ENCODE peak calls at places on chromosomes 11 and 22, in eight cellular contexts. O is upper lobe of left lung, H is astrocyte of the spinal cord, G is psoas muscle, K is HAP-1, A is OCI-LY7, N is tibial artery, M is transverse colon. Q is an unnamed sample.

GRCh38 chr22:29251265-29251664 is 16.5 kb downstream of the RHBDD3 start:
- DNase-seq in O (no peak), H (no peak), G (no peak), K (no peak), A (no peak), N (peak), M (no peak), Q (no peak)

GRCh38 chr22:36413022-36413770 is 25.4 kb upstream of the MYH9 start:
- DNase-seq in O (no peak), H (no peak), G (no peak), K (no peak), A (no peak), N (no peak), M (no peak), Q (peak)

GRCh38 chr11:1335811-1336761 is 26.7 kb upstream of the TOLLIP start:
- DNase-seq in O (peak), H (peak), G (peak), K (peak), A (peak), N (peak), M (peak), Q (peak)

GRCh38 chr11:75342231-75342918 is 9.1 kb downstream of the ARRB1 start:
- DNase-seq in O (no peak), H (no peak), G (no peak), K (no peak), A (no peak), N (no peak), M (no peak), Q (no peak)

GRCh38 chr11:116137753-116138152 is 633.5 kb upstream of the CADM1 start:
- DNase-seq in O (no peak), H (no peak), G (no peak), K (peak), A (no peak), N (no peak), M (no peak), Q (no peak)

GRCh38 chr11:20522536-20522935 is 76.9 kb upstream of the SLC6A5 start:
- DNase-seq in O (no peak), H (no peak), G (no peak), K (no peak), A (no peak), N (no peak), M (no peak), Q (no peak)

GRCh38 chr22:50320116-50320515 is 6.7 kb downstream of the DENND6B start:
- DNase-seq in O (no peak), H (no peak), G (no peak), K (no peak), A (no peak), N (no peak), M (no peak), Q (no peak)

GRCh38 chr11:27649800-27650199 is 50.5 kb downstream of the BDNF start:
- DNase-seq in O (no peak), H (no peak), G (no peak), K (no peak), A (no peak), N (no peak), M (no peak), Q (no peak)

GRCh38 chr11:69541501-69542313 is 60.2 kb downstream of the LINC01488 start:
- DNase-seq in O (no peak), H (no peak), G (no peak), K (no peak), A (no peak), N (no peak), M (no peak), Q (peak)

DNA sequence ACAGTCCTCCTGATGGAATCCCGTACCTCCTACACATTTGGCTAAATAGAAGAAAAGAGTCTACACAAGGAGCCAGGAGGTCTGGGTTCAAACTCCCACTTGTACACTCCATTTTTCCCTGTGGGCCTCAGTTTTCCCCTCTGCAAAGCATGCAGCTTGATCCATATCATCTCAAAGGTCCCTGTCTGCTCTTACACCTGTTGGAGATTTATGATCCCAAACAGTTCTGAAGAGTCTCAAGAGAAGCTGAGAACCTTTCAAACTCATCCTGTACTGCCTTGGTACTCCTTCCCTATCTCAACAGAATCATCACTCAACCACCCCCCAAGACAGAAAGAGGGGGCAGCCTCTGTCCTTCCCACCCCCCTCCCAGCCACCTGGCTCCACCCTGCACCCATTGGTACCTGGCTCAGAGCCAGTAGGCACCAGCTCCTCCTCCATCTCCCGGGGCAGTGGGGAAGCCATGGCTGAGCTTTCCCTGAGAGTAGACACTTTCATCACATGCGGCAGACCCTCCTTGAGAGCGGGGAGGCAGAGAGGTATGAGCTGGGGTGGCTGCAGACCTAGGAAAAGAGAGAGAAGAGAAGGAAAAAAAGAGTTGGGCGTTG is 3.3 kb downstream of the TNKS1BP1 start:
- DNase-seq in O (no peak), H (no peak), G (no peak), K (no peak), A (no peak), N (no peak), M (no peak), Q (peak)
- H3K4me3 ChIP-seq in O (peak), H (peak), G (peak), K (no peak), A (no peak), N (peak), M (peak), Q (peak)

DNA sequence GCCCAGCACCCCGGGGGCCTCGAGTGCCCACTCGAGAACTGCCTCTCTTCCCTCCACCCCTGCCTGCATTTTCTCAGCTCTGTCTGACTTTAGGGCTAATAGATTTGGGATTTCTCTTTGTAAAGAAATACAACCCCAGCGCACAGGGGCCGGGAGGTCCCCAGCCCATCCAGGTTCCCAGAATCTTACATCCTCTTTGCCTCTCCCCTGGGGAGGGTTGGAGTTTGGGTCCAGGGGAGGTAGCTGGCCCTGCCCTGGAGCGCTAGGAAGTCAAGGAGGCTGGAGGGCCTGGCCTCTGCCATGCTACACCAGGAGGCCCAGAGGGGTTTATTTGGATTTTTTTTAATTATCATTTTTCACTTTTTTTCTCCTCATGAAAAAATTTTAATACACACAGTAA is 65.7 kb upstream of the LMO1 start:
- DNase-seq in O (no peak), H (no peak), G (no peak), K (no peak), A (no peak), N (no peak), M (no peak), Q (no peak)
- H3K4me3 ChIP-seq in O (no peak), H (no peak), G (peak), K (no peak), A (no peak), N (no peak), M (no peak), Q (no peak)

GRCh38 chr11:128827494-128827893 is 39.6 kb downstream of the KCNJ1 start:
- DNase-seq in O (no peak), H (no peak), G (no peak), K (no peak), A (no peak), N (no peak), M (no peak), Q (no peak)

GRCh38 chr11:128823751-128824150 is 43.3 kb downstream of the KCNJ1 start:
- DNase-seq in O (peak), H (no peak), G (no peak), K (no peak), A (no peak), N (no peak), M (no peak), Q (no peak)

GRCh38 chr11:128828350-128828749 is 38.7 kb downstream of the KCNJ1 start:
- DNase-seq in O (no peak), H (no peak), G (no peak), K (no peak), A (no peak), N (no peak), M (no peak), Q (no peak)

GRCh38 chr11:128825050-128825806 is 41.9 kb downstream of the KCNJ1 start:
- DNase-seq in O (peak), H (no peak), G (no peak), K (no peak), A (no peak), N (no peak), M (no peak), Q (no peak)

GRCh38 chr11:128824199-128825049 is 42.7 kb downstream of the KCNJ1 start:
- DNase-seq in O (peak), H (peak), G (no peak), K (no peak), A (no peak), N (no peak), M (no peak), Q (no peak)
- H3K4me3 ChIP-seq in O (no peak), H (peak), G (peak), K (no peak), A (no peak), N (peak), M (no peak), Q (no peak)

GRCh38 chr11:48169706-48170105 is 46.9 kb upstream of the OR4B1 start:
- DNase-seq in O (no peak), H (no peak), G (no peak), K (no peak), A (no peak), N (no peak), M (no peak), Q (peak)
- H3K4me3 ChIP-seq in O (no peak), H (no peak), G (no peak), K (no peak), A (no peak), N (no peak), M (no peak), Q (no peak)

DNA sequence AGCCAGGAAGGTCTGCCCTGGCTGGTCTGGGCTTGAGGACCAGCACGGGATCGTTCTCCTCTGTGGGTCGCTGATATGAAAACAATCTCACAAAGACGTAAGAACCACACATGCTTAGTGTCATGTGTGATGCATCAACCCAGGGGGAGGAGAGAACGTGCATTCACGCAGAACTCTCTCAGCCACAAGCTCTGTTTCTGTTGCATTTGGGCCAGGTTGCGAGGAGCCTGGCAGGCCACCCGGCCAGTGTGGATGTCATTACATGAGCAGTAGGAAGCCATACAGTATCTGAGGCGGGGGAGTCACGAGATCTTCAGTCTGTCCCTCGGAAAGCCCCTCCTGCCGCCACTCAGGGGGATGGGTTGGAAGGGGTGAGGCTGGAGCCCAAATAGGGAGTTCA is 53.1 kb upstream of the KCNQ1OT1 start:
- DNase-seq in O (no peak), H (peak), G (no peak), K (no peak), A (no peak), N (peak), M (peak), Q (no peak)
- H3K4me3 ChIP-seq in O (no peak), H (no peak), G (no peak), K (no peak), A (no peak), N (no peak), M (no peak), Q (no peak)

GRCh38 chr11:65419773-65420481 is 2.7 kb upstream of the NEAT1 start:
- DNase-seq in O (peak), H (peak), G (peak), K (peak), A (peak), N (peak), M (peak), Q (peak)

GRCh38 chr11:65420506-65421203 is 1.9 kb upstream of the NEAT1 start:
- DNase-seq in O (no peak), H (peak), G (no peak), K (no peak), A (no peak), N (no peak), M (peak), Q (no peak)

GRCh38 chr11:65418681-65419459 is 3.7 kb upstream of the NEAT1 start:
- DNase-seq in O (peak), H (peak), G (peak), K (peak), A (peak), N (peak), M (peak), Q (peak)

GRCh38 chr11:65418431-65418680 is 4.2 kb upstream of the NEAT1 start:
- DNase-seq in O (no peak), H (no peak), G (no peak), K (no peak), A (no peak), N (no peak), M (no peak), Q (peak)

DNA sequence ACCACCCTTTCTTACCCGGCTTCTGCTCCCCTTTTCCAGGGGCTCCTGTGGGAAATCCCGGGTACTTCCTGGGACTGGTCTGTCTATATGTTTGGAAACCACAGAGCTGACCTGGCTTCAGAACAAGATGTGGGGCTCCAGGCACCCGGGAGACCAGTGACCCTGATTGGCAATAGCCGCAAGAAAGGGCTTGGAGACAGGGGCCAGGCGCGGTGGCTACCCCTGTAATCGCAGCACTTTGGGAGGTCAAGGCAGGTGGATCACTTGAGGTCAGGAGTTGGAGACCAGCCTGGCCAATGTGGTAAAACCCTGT is 3.2 kb upstream of the NEAT1 start:
- DNase-seq in O (no peak), H (no peak), G (peak), K (no peak), A (no peak), N (no peak), M (peak), Q (no peak)
- H3K4me3 ChIP-seq in O (peak), H (peak), G (peak), K (peak), A (peak), N (peak), M (peak), Q (peak)

GRCh38 chr11:125902315-125902926 is 585 bp downstream of the PUS3 start:
- DNase-seq in O (no peak), H (no peak), G (no peak), K (no peak), A (no peak), N (no peak), M (no peak), Q (no peak)

GRCh38 chr11:125903753-125904659 is at the start of gene DDX25:
- DNase-seq in O (peak), H (no peak), G (no peak), K (peak), A (no peak), N (no peak), M (no peak), Q (no peak)

GRCh38 chr11:125901872-125902271 is 1.1 kb downstream of the PUS3 start:
- DNase-seq in O (no peak), H (no peak), G (no peak), K (no peak), A (no peak), N (no peak), M (no peak), Q (no peak)

GRCh38 chr11:125902927-125903752 is at the start of gene PUS3:
- DNase-seq in O (peak), H (peak), G (peak), K (peak), A (peak), N (peak), M (peak), Q (peak)

DNA sequence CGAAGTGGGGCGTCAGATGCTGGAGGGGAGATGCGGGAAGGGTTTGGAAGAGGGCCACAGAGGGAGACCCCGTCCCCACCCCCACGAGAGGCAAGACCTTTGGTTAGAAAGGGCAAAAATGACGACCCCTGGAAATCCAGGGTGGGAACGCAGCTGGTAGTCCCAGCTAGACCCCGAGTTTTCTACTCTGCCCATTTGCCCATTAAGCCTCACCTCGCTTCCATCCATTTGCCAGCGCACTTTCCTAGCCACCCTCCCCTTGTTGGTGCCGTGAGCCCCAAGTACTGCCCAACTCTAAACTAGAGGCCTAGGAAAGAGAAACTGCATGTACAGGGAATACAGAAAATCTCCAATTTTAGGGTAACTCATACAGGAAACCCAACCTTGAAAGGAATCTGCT is 370 bp downstream of the DDX25 start:
- DNase-seq in O (no peak), H (no peak), G (no peak), K (no peak), A (no peak), N (no peak), M (no peak), Q (no peak)
- H3K4me3 ChIP-seq in O (peak), H (no peak), G (peak), K (no peak), A (no peak), N (no peak), M (no peak), Q (no peak)

GRCh38 chr11:78420255-78420764 is 2.7 kb upstream of the GAB2 start:
- DNase-seq in O (no peak), H (peak), G (peak), K (peak), A (peak), N (peak), M (peak), Q (peak)

GRCh38 chr11:78418584-78419211 is 1.1 kb upstream of the GAB2 start:
- DNase-seq in O (no peak), H (no peak), G (no peak), K (no peak), A (no peak), N (no peak), M (no peak), Q (no peak)

GRCh38 chr11:78423241-78423640 is 5.6 kb upstream of the GAB2 start:
- DNase-seq in O (no peak), H (no peak), G (no peak), K (no peak), A (no peak), N (no peak), M (no peak), Q (no peak)

GRCh38 chr11:78419327-78419726 is 1.7 kb upstream of the GAB2 start:
- DNase-seq in O (no peak), H (peak), G (peak), K (no peak), A (no peak), N (peak), M (peak), Q (peak)

GRCh38 chr11:78420796-78421209 is 3.2 kb upstream of the GAB2 start:
- DNase-seq in O (no peak), H (peak), G (peak), K (no peak), A (no peak), N (peak), M (peak), Q (peak)
- H3K4me3 ChIP-seq in O (no peak), H (no peak), G (no peak), K (no peak), A (no peak), N (no peak), M (no peak), Q (no peak)